ENCODE peak calls at places on chromosomes 11 and 22, in eight cellular contexts. E, F, S, G, Z, Y, J and L are unnamed samples.

GRCh38 chr11:134554861-134555260 is 142.8 kb upstream of the B3GAT1 start:
- DNase-seq in J (no peak), G (peak), E (no peak), F (no peak), Y (no peak), Z (no peak), S (no peak), L (no peak)

GRCh38 chr22:24053481-24054226 is 42.5 kb downstream of the CABIN1 start:
- DNase-seq in Z (no peak), J (no peak), Y (no peak), F (no peak), G (no peak), E (no peak), S (no peak), L (no peak)

GRCh38 chr11:78131956-78132355 is 7.5 kb downstream of the ALG8 start:
- DNase-seq in E (no peak), Y (no peak), F (no peak), G (no peak), J (no peak), S (no peak), Z (no peak), L (no peak)

GRCh38 chr22:33099593-33099992 is 41.4 kb upstream of the SYN3 start:
- DNase-seq in Y (no peak), Z (no peak), G (no peak), F (no peak), S (no peak), J (no peak), E (no peak), L (no peak)

GRCh38 chr22:23812378-23812777 is 25.6 kb downstream of the SMARCB1 start:
- DNase-seq in S (no peak), Y (no peak), Z (no peak), F (no peak), J (no peak), G (no peak), E (no peak), L (no peak)

GRCh38 chr22:21038405-21038804 is 6.0 kb upstream of the SLC7A4 start:
- DNase-seq in G (no peak), E (no peak), J (no peak), Z (no peak), S (no peak), F (no peak), Y (no peak), L (no peak)

GRCh38 chr11:102138677-102139076 is 28.4 kb downstream of the YAP1 start:
- DNase-seq in Y (no peak), Z (no peak), J (no peak), S (no peak), E (no peak), F (no peak), G (no peak), L (no peak)

GRCh38 chr11:8263109-8263768 is 439 bp downstream of the LMO1 start:
- DNase-seq in Y (peak), E (peak), G (no peak), Z (no peak), J (no peak), S (no peak), F (peak), L (no peak)

GRCh38 chr11:2816517-2816916 is 69.1 kb downstream of the CDKN1C start:
- DNase-seq in J (no peak), F (no peak), G (no peak), E (no peak), Z (no peak), S (no peak), Y (no peak), L (no peak)

GRCh38 chr22:19068784-19069271 is 53.4 kb downstream of the DGCR2 start:
- DNase-seq in Z (no peak), G (peak), Y (no peak), S (no peak), J (no peak), E (no peak), F (no peak), L (no peak)

GRCh38 chr11:66880484-66881211 is 23.8 kb downstream of the LRFN4 start:
- DNase-seq in Z (no peak), G (no peak), J (no peak), E (peak), S (peak), Y (no peak), F (no peak), L (no peak)

GRCh38 chr22:25172153-25172552 is 27.5 kb upstream of the CRYBB3 start:
- DNase-seq in F (no peak), J (no peak), S (peak), Y (no peak), E (peak), Z (no peak), G (no peak), L (peak)

GRCh38 chr22:29877620-29878019 is 5.4 kb upstream of the MTMR3 start:
- DNase-seq in E (no peak), J (no peak), Y (no peak), S (no peak), G (no peak), Z (no peak), F (no peak), L (no peak)

GRCh38 chr11:13210424-13210823 is 67.2 kb upstream of the BMAL1 start:
- DNase-seq in J (no peak), Z (peak), S (peak), Y (no peak), F (peak), G (no peak), E (peak), L (no peak)

GRCh38 chr22:40463017-40463631 is 92.7 kb downstream of the SGSM3 start:
- DNase-seq in Z (no peak), E (no peak), Y (no peak), F (no peak), S (no peak), J (no peak), G (no peak), L (peak)

GRCh38 chr11:100684101-100685065 is 2.7 kb upstream of the ARHGAP42 start:
- DNase-seq in Y (no peak), G (no peak), E (no peak), S (no peak), J (no peak), Z (no peak), F (no peak), L (no peak)

GRCh38 chr11:68471360-68472340 is 11.1 kb downstream of the PPP6R3 start:
- DNase-seq in E (no peak), S (no peak), Y (no peak), J (no peak), F (no peak), G (peak), Z (no peak), L (no peak)

GRCh38 chr11:76962583-76963416 is 71.4 kb upstream of the B3GNT6 start:
- DNase-seq in Z (no peak), E (no peak), F (no peak), J (no peak), Y (no peak), S (peak), G (no peak), L (no peak)

GRCh38 chr11:57501951-57502350 is 13.6 kb downstream of the SLC43A1 start:
- DNase-seq in Y (no peak), J (no peak), Z (no peak), S (no peak), E (no peak), F (no peak), G (no peak), L (no peak)

GRCh38 chr11:119416606-119417580 is 6.1 kb downstream of the THY1 start:
- DNase-seq in J (no peak), G (peak), F (no peak), S (no peak), Z (no peak), Y (no peak), E (no peak), L (no peak)

GRCh38 chr11:68423481-68423880 is 37.1 kb upstream of the PPP6R3 start:
- DNase-seq in S (no peak), J (no peak), Z (no peak), G (no peak), Y (peak), E (no peak), F (no peak), L (no peak)

GRCh38 chr22:29689872-29690213 is 30.0 kb upstream of the CABP7 start:
- DNase-seq in G (no peak), J (no peak), S (peak), Y (no peak), Z (no peak), F (peak), E (peak), L (no peak)

GRCh38 chr11:106063009-106063408 is 14.1 kb downstream of the KBTBD3 start:
- DNase-seq in E (no peak), G (no peak), F (no peak), S (no peak), J (no peak), Z (no peak), Y (no peak), L (no peak)

GRCh38 chr11:107043242-107043991 is 25.1 kb upstream of the GUCY1A2 start:
- DNase-seq in E (no peak), J (no peak), S (no peak), F (no peak), G (no peak), Y (no peak), Z (peak), L (no peak)

DNA sequence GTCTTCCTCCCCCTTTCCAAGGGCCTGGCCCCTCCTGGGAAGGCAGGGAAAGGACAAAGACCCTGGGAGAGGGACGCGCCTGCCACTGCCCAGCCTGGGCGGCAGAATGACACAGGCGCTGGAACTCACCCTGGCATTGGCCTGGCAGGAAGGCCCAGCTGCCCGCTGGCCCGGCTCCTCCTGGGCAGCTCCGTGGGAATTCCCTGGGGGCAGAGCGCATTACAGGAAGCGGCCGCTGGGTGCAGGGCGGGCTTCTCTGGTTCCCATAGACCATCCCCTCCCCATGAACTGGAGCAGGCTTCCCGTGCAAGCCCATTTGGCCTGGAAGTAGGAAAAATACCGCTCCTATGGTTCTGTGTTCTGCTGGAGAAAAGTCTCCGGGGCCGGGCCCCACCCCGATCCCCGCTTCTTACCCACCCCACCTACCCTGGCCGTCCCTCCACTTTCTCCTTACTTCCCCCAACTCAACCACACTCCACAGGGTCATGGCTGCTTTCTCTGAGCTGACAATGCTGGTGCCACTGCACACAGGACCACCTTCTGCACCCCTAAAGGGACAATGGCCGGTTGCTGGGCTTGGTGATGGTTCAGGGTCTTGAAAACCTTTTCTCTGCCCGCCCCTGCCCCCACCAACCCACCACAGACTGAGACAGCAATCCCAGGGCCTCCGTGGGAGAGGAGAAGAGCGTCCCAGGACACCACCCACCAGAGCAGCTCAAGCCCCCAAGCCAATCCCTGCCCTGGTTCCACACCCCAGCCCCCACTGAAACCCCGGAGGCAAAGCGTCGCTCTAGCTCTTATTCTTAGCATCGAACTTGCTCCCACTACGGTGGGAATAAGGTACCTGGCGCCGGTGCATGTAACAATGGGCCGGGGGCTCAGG is 58.9 kb downstream of the LINC01488 start:
- DNase-seq in G (no peak), F (peak), J (no peak), S (no peak), E (peak), Z (no peak), Y (no peak), L (no peak)
- TF ChIP-seq CTCF in G (no peak), F (no peak), J (no peak), S (no peak), E (no peak), Z (no peak), Y (no peak), L (no peak)

DNA sequence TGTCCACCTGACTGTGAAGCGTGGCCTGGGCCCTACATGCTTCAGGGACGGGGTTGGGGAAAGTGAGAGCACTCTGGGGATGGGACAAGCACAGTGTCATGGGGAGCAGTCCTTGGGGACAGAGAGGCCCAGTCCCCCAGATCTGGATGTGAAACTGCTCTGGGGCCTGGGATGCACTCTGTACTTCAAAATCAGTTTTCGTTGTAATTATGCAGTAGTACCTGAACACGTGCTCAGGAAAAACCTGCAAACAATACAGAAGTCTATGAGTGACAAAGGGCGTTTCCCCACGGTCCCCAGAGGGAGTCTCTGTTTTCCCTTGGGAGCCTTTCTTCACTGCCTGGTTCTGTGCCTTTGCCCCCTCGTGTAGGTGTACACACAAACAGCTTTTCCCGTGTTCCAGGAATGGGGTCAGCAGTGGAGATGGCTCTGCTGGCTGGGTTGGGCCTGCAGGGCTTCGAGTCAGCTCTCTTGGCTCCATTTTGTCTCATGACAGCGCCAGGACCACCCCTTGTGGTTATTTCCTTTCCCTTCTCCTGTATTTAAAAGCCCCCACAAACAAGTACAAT is 5.2 kb upstream of the TNFRSF13C start:
- DNase-seq in E (no peak), S (no peak), F (no peak), G (no peak), J (no peak), Z (no peak), Y (no peak), L (no peak)
- TF ChIP-seq CTCF in E (no peak), S (no peak), F (no peak), G (no peak), J (no peak), Z (no peak), Y (no peak), L (no peak)

GRCh38 chr11:111514216-111515031 is at the start of gene HOATZ:
- DNase-seq in G (no peak), Z (no peak), E (peak), J (no peak), F (peak), Y (peak), S (no peak), L (peak)
- TF ChIP-seq CTCF in G (peak), Z (no peak), E (peak), J (no peak), F (no peak), Y (peak), S (no peak), L (no peak)

GRCh38 chr11:73761403-73761945 is 600 bp upstream of the RAB6A start:
- DNase-seq in E (no peak), S (no peak), G (no peak), F (no peak), Z (no peak), J (no peak), Y (no peak), L (no peak)

GRCh38 chr11:73759520-73760065 is 1.3 kb downstream of the RAB6A start:
- DNase-seq in Z (no peak), J (no peak), E (peak), G (no peak), F (no peak), S (no peak), Y (no peak), L (no peak)

GRCh38 chr11:73760066-73760679 is 701 bp downstream of the RAB6A start:
- DNase-seq in Y (peak), J (no peak), E (peak), S (peak), Z (no peak), G (no peak), F (peak), L (no peak)

GRCh38 chr11:73760680-73761402 is at the start of gene RAB6A:
- DNase-seq in J (peak), G (peak), S (peak), Y (peak), F (peak), E (peak), Z (peak), L (peak)

DNA sequence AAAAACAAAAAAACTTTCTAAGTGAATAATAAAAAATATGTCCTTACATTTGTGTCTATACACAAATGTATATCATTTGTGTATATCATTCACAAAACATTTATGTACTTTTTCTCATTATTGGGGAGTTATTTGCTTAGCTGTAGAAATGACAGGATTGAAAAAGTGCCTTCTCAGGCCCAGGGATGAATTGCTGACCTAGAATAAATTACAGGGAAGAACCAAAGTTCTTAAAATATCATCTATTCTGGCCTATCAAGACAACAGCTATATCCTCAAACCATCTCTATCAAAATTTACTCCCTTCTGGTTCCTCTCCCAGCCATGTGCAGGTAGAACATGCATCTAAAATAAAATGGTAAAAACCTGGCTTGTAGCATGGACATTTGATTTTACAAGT is 1.9 kb upstream of the RAB6A start:
- DNase-seq in G (no peak), Y (no peak), E (no peak), F (no peak), J (no peak), S (no peak), Z (no peak), L (no peak)
- TF ChIP-seq CTCF in G (no peak), Y (no peak), E (no peak), F (no peak), J (no peak), S (no peak), Z (no peak), L (no peak)

GRCh38 chr22:34102633-34103032 is 182.4 kb upstream of the LARGE1 start:
- DNase-seq in G (no peak), F (peak), J (no peak), E (no peak), Z (no peak), S (no peak), Y (no peak), L (no peak)

GRCh38 chr22:34108168-34108567 is 187.9 kb upstream of the LARGE1 start:
- DNase-seq in G (no peak), E (no peak), Y (no peak), J (no peak), S (no peak), F (no peak), Z (no peak), L (no peak)

GRCh38 chr22:34111210-34111824 is 191.0 kb upstream of the LARGE1 start:
- DNase-seq in F (peak), J (no peak), E (peak), G (no peak), Y (no peak), S (peak), Z (no peak), L (peak)

GRCh38 chr22:34105461-34106062 is 185.3 kb upstream of the LARGE1 start:
- DNase-seq in S (peak), E (peak), Y (peak), J (no peak), F (peak), G (peak), Z (no peak), L (peak)
- TF ChIP-seq CTCF in S (no peak), E (no peak), Y (peak), J (peak), F (peak), G (peak), Z (peak), L (no peak)

GRCh38 chr11:28697920-28698827 is 590.0 kb downstream of the METTL15 start:
- DNase-seq in F (peak), E (peak), G (peak), Y (no peak), J (no peak), Z (no peak), S (peak), L (no peak)
- TF ChIP-seq CTCF in F (peak), E (peak), G (peak), Y (peak), J (peak), Z (peak), S (peak), L (no peak)

DNA sequence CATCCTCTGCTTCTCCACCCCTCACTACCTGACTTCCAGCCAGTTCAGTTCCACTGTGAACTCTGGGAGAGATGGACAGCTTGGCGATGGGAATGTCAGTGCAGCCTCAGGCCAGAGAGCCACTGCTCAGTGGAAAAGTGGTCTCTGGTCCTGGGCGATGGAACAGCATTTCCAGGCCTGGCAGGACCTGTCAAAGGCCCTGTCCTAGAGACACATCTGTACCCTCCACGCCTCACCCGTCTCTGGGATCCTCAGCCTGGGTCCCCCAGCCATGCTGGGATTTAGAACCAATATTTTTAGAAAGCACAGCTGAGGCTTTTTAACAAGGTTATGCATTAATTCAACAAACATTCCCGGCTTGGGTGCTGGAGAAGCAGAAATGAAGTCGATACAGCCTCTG is 165.7 kb downstream of the MN1 start:
- DNase-seq in E (no peak), G (no peak), S (no peak), Y (no peak), J (no peak), F (no peak), Z (no peak), L (no peak)
- TF ChIP-seq CTCF in E (no peak), G (no peak), S (no peak), Y (no peak), J (no peak), F (no peak), Z (no peak), L (no peak)

DNA sequence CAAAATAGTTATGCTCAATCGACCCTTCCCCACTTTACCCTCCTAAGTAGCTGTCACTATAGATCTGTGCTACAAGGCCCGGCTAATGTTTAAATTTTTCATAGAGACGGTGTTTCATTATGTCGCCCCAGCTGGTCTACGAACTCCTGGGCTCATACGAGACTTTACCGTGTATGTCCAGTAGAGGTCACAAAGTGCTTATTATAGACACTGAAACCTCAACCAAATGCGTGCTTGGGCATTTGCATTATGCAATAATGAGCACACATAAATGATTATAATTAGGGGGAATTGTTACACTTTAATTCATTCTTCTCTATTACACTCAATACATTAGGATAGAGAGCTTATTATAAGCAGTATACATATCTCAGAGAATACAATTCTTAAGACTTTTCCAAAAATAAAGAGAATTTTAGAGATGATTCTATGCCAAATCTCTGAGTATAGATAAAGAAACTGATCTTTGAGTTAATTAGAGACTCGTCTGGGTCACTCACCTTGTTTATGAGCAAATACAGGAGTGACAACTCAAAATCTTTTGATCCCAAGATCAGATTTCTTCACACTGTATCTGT is 12.5 kb upstream of the MRPL16 start:
- DNase-seq in S (peak), F (peak), J (no peak), E (peak), Y (no peak), G (no peak), Z (no peak), L (no peak)
- TF ChIP-seq CTCF in S (peak), F (peak), J (peak), E (peak), Y (peak), G (peak), Z (peak), L (peak)

GRCh38 chr11:45660717-45661416 is 4.6 kb downstream of the CHST1 start:
- DNase-seq in G (no peak), F (no peak), Y (no peak), E (no peak), Z (no peak), J (no peak), S (no peak), L (no peak)
- TF ChIP-seq CTCF in G (no peak), F (no peak), Y (no peak), E (no peak), Z (no peak), J (no peak), S (no peak), L (no peak)